ENCODE peak calls at places on chromosomes 11 and 22, in eight cellular contexts. K is body of pancreas; U is esophagus squamous epithelium; T is naive thymus-derived CD4-positive, alpha-beta T cell; F is neuronal stem cell; G is CD8-positive, alpha-beta T cell; H is CD8-positive, alpha-beta memory T cell; O is CD4-positive, alpha-beta T cell. B is an unnamed sample.

GRCh38 chr11:10488581-10489443 is 33.7 kb downstream of the AMPD3 start:
- DNase-seq in U (peak; percentile 17), F (no peak), O (no peak), G (no peak), K (no peak), H (no peak), T (no peak), B (peak; percentile 87)

GRCh38 chr22:43570531-43571144 is 158.8 kb downstream of the MPPED1 start:
- DNase-seq in U (no peak), G (no peak), F (no peak), H (no peak), K (no peak), T (no peak), O (no peak), B (no peak)

GRCh38 chr11:34891611-34892010 is 24.6 kb downstream of the APIP start:
- DNase-seq in K (no peak), O (no peak), U (no peak), G (no peak), H (no peak), F (no peak), T (no peak), B (no peak)

GRCh38 chr11:45771194-45771941 is 33.6 kb upstream of the SLC35C1 start:
- DNase-seq in K (peak; percentile 60), O (peak; percentile 63), F (peak; percentile 80), H (peak; percentile 59), G (peak; percentile 55), T (peak; percentile 47), U (no peak), B (peak; percentile 60)

GRCh38 chr22:49966716-49967332 is 6.3 kb downstream of the PIM3 start:
- DNase-seq in O (no peak), T (no peak), H (no peak), U (no peak), K (peak; percentile 54), G (no peak), F (no peak), B (no peak)

GRCh38 chr11:72925656-72926055 is 111.4 kb downstream of the ATG16L2 start:
- DNase-seq in O (no peak), K (no peak), G (no peak), F (no peak), T (no peak), H (no peak), U (no peak), B (no peak)

GRCh38 chr22:44080936-44081853 is 57.1 kb downstream of the PARVB start:
- DNase-seq in T (peak; percentile 15), U (no peak), H (peak; percentile 53), F (peak; percentile 84), K (peak; percentile 71), O (peak; percentile 54), G (peak; percentile 46), B (peak; percentile 53)

GRCh38 chr11:16347928-16348685 is 8.2 kb downstream of the SOX6 start:
- DNase-seq in F (no peak), K (no peak), O (no peak), H (no peak), G (no peak), T (no peak), U (no peak), B (no peak)

GRCh38 chr11:17734986-17735822 is 623 bp downstream of the KCNC1 start:
- DNase-seq in T (no peak), H (no peak), U (no peak), F (peak; percentile 86), G (no peak), O (peak; percentile 6), K (peak; percentile 73), B (peak; percentile 72)

GRCh38 chr11:79098096-79098495 is 342.7 kb downstream of the TENM4 start:
- DNase-seq in F (no peak), H (no peak), T (no peak), K (no peak), O (no peak), G (no peak), U (no peak), B (no peak)

GRCh38 chr11:77030834-77031414 is 3.3 kb upstream of the B3GNT6 start:
- DNase-seq in G (no peak), U (no peak), H (no peak), O (no peak), F (no peak), T (no peak), K (no peak), B (no peak)

GRCh38 chr11:61035086-61035835 is 63.8 kb downstream of the CD6 start:
- DNase-seq in G (no peak), H (no peak), K (no peak), T (no peak), U (no peak), O (no peak), F (no peak), B (no peak)

GRCh38 chr22:37018815-37019308 is 385 bp downstream of the TST start:
- DNase-seq in G (no peak), T (no peak), O (no peak), U (no peak), K (peak; percentile 57), F (peak; percentile 40), H (no peak), B (no peak)

GRCh38 chr22:16819249-16819648 is 6.0 kb downstream of the XKR3 start:
- DNase-seq in U (no peak), G (no peak), F (no peak), T (no peak), O (no peak), H (no peak), K (no peak), B (no peak)

GRCh38 chr11:32427935-32428664 is 7.2 kb downstream of the WT1 start:
- DNase-seq in O (no peak), U (no peak), T (no peak), H (no peak), F (no peak), G (no peak), K (no peak), B (no peak)

GRCh38 chr22:17373839-17374238 is 4.6 kb downstream of the CECR2 start:
- DNase-seq in T (no peak), F (no peak), O (no peak), G (no peak), K (no peak), H (no peak), U (no peak), B (no peak)

GRCh38 chr11:99535819-99536218 is 515.1 kb downstream of the CNTN5 start:
- DNase-seq in U (no peak), F (no peak), H (no peak), T (no peak), G (no peak), O (no peak), K (no peak), B (no peak)

GRCh38 chr22:33658775-33659174 is 261.5 kb downstream of the LARGE1 start:
- DNase-seq in K (peak; percentile 14), U (no peak), H (no peak), T (no peak), O (no peak), G (no peak), F (no peak), B (no peak)

GRCh38 chr11:128624269-128625170 is 37.2 kb upstream of the ETS1 start:
- DNase-seq in H (peak; percentile 55), T (peak; percentile 64), O (peak; percentile 66), G (peak; percentile 51), K (peak; percentile 45), F (no peak), U (no peak), B (peak; percentile 71)

GRCh38 chr22:20412474-20413216 is 18.7 kb downstream of the ZNF74 start:
- DNase-seq in H (no peak), U (no peak), T (no peak), G (no peak), O (no peak), F (no peak), K (no peak), B (no peak)

GRCh38 chr22:30371981-30372380 is 15.2 kb downstream of the CCDC157 start:
- DNase-seq in T (no peak), H (no peak), O (no peak), F (no peak), K (no peak), G (no peak), U (no peak), B (no peak)

GRCh38 chr11:68213135-68213515 is at the start of gene KMT5B:
- DNase-seq in O (peak; percentile 52), K (peak; percentile 62), T (no peak), G (peak; percentile 22), H (peak; percentile 47), F (peak; percentile 64), U (no peak), B (no peak)

GRCh38 chr11:18739684-18740083 is 13.7 kb upstream of the IGSF22 start:
- DNase-seq in K (no peak), F (no peak), O (no peak), G (no peak), T (no peak), U (no peak), H (no peak), B (no peak)

GRCh38 chr11:120065876-120066275 is 72.0 kb downstream of the TRIM29 start:
- DNase-seq in T (no peak), G (no peak), U (no peak), O (no peak), K (no peak), F (no peak), H (no peak), B (no peak)

GRCh38 chr22:17098379-17098819 is 13.6 kb downstream of the IL17RA start:
- DNase-seq in F (no peak), G (no peak), K (no peak), H (no peak), O (no peak), T (peak; percentile 53), U (no peak), B (no peak)

DNA sequence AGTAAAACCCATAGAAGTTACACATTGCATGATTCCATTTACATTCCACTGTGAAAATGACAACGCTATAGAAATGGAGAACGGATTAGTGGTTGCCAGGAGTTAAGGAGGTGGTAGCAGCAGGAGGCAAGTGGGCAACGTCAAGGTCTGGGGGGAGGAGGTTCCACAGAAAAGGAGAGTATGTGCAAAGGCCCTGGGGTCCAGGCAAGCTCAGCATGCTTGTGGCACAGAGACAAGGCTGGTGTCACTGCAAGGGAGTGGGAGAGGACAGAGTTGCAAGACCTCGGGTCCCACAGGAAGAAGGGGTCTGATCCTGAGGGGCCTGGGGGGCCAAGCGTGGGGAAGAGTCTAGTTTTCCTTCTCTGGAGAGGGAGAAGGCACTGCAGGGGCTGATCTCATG is 240.8 kb downstream of the MN1 start:
- DNase-seq in T (no peak), O (no peak), G (no peak), F (no peak), K (no peak), U (no peak), H (no peak), B (no peak)
- H3K27me3 ChIP-seq in T (no peaks in the 10 kb centered on the region), O (no peaks in the 10 kb centered on the region), G (no peaks in the 10 kb centered on the region), F (no peaks in the 10 kb centered on the region), K (no peaks in the 10 kb centered on the region), U (no peaks in the 10 kb centered on the region), H (no peaks in the 10 kb centered on the region), B (peaks cover 83% of the 10 kb centered on the region)

GRCh38 chr11:2731285-2732125 is 31.7 kb upstream of the KCNQ1OT1 start:
- DNase-seq in F (no peak), O (no peak), K (no peak), H (no peak), T (no peak), U (no peak), G (no peak), B (no peak)
- H3K27me3 ChIP-seq in F (no peaks in the 10 kb centered on the region), O (no peaks in the 10 kb centered on the region), K (no peaks in the 10 kb centered on the region), H (no peaks in the 10 kb centered on the region), T (no peaks in the 10 kb centered on the region), U (no peaks in the 10 kb centered on the region), G (no peaks in the 10 kb centered on the region), B (no peaks in the 10 kb centered on the region)

GRCh38 chr11:125394306-125394705 is 101.8 kb downstream of the FEZ1 start:
- DNase-seq in O (no peak), T (no peak), F (no peak), K (no peak), G (no peak), H (no peak), U (no peak), B (no peak)
- H3K27me3 ChIP-seq in O (no peaks in the 10 kb centered on the region), T (no peaks in the 10 kb centered on the region), F (no peaks in the 10 kb centered on the region), K (no peaks in the 10 kb centered on the region), G (no peaks in the 10 kb centered on the region), H (no peaks in the 10 kb centered on the region), U (no peaks in the 10 kb centered on the region), B (no peaks in the 10 kb centered on the region)

GRCh38 chr11:110711448-110711775 is 825 bp downstream of the ARHGAP20 start:
- DNase-seq in T (no peak), H (no peak), U (no peak), G (no peak), K (no peak), O (no peak), F (no peak), B (no peak)
- H3K27me3 ChIP-seq in T (peaks cover 3% of the 10 kb centered on the region), H (peaks cover 7% of the 10 kb centered on the region), U (no peaks in the 10 kb centered on the region), G (peaks cover 13% of the 10 kb centered on the region), K (peaks cover 12% of the 10 kb centered on the region), O (peaks cover 69% of the 10 kb centered on the region), F (peaks cover 4% of the 10 kb centered on the region), B (no peaks in the 10 kb centered on the region)

B was measured in MM.1S.